ENCODE peak calls at places on chromosomes 6 and 20, in four cellular contexts. One of them, this sample, is unnamed.

GRCh38 chr20:21048841-21049273 is 57.3 kb downstream of the LINC00237 start:
- DNase-seq in NCI-H1436: no peak
- DNase-seq in T-helper 2 cell: peak
- DNase-seq in NCI-H524 treated with DMSO at 0.1 percent for 48 hours: no peak
- DNase-seq in this sample: no peak

GRCh38 chr6:154408906-154409500 is 52.4 kb upstream of the IPCEF1 start:
- DNase-seq in T-helper 2 cell: no peak
- DNase-seq in NCI-H1436: no peak
- DNase-seq in NCI-H524 treated with DMSO at 0.1 percent for 48 hours: no peak
- DNase-seq in this sample: no peak

GRCh38 chr6:170128346-170128745 is 162.5 kb downstream of the DLL1 start:
- DNase-seq in T-helper 2 cell: no peak
- DNase-seq in NCI-H1436: no peak
- DNase-seq in NCI-H524 treated with DMSO at 0.1 percent for 48 hours: no peak
- DNase-seq in this sample: no peak

GRCh38 chr6:5850848-5851255 is 155.9 kb downstream of the NRN1 start:
- DNase-seq in T-helper 2 cell: no peak
- DNase-seq in NCI-H524 treated with DMSO at 0.1 percent for 48 hours: no peak
- DNase-seq in NCI-H1436: no peak
- DNase-seq in this sample: no peak

GRCh38 chr20:11229772-11230171 is 556.0 kb upstream of the JAG1 start:
- DNase-seq in T-helper 2 cell: no peak
- DNase-seq in NCI-H524 treated with DMSO at 0.1 percent for 48 hours: no peak
- DNase-seq in NCI-H1436: no peak
- DNase-seq in this sample: no peak

GRCh38 chr6:2450546-2450945 is 205.1 kb upstream of the GMDS start:
- DNase-seq in NCI-H1436: peak
- DNase-seq in T-helper 2 cell: no peak
- DNase-seq in NCI-H524 treated with DMSO at 0.1 percent for 48 hours: peak
- DNase-seq in this sample: peak

GRCh38 chr20:44050925-44051660 is 135.9 kb downstream of the JPH2 start:
- DNase-seq in T-helper 2 cell: no peak
- DNase-seq in NCI-H524 treated with DMSO at 0.1 percent for 48 hours: no peak
- DNase-seq in NCI-H1436: no peak
- DNase-seq in this sample: no peak

GRCh38 chr6:166707045-166707444 is 80.0 kb upstream of the RPS6KA2 start:
- DNase-seq in NCI-H524 treated with DMSO at 0.1 percent for 48 hours: peak
- DNase-seq in T-helper 2 cell: no peak
- DNase-seq in NCI-H1436: peak
- DNase-seq in this sample: no peak

GRCh38 chr20:57476073-57476526 is 48.8 kb downstream of the CTCFL start:
- DNase-seq in NCI-H524 treated with DMSO at 0.1 percent for 48 hours: no peak
- DNase-seq in T-helper 2 cell: no peak
- DNase-seq in NCI-H1436: no peak
- DNase-seq in this sample: no peak

GRCh38 chr6:91482498-91482897 is 895.6 kb upstream of the MAP3K7 start:
- DNase-seq in NCI-H524 treated with DMSO at 0.1 percent for 48 hours: no peak
- DNase-seq in T-helper 2 cell: no peak
- DNase-seq in NCI-H1436: no peak
- DNase-seq in this sample: no peak

GRCh38 chr20:49151437-49151836 is 36.7 kb downstream of the STAU1 start:
- DNase-seq in NCI-H1436: no peak
- DNase-seq in T-helper 2 cell: no peak
- DNase-seq in NCI-H524 treated with DMSO at 0.1 percent for 48 hours: no peak
- DNase-seq in this sample: no peak

GRCh38 chr20:24991897-24992419 is 593 bp downstream of the APMAP start:
- DNase-seq in NCI-H524 treated with DMSO at 0.1 percent for 48 hours: no peak
- DNase-seq in NCI-H1436: no peak
- DNase-seq in T-helper 2 cell: no peak
- DNase-seq in this sample: no peak

GRCh38 chr6:11093065-11093590 is 506 bp upstream of the SMIM13 start:
- DNase-seq in NCI-H524 treated with DMSO at 0.1 percent for 48 hours: peak
- DNase-seq in NCI-H1436: peak
- DNase-seq in T-helper 2 cell: peak
- DNase-seq in this sample: peak

GRCh38 chr20:64160536-64161495 is 3.4 kb upstream of the MYT1 start:
- DNase-seq in NCI-H524 treated with DMSO at 0.1 percent for 48 hours: peak
- DNase-seq in NCI-H1436: peak
- DNase-seq in T-helper 2 cell: no peak
- DNase-seq in this sample: no peak

GRCh38 chr20:55095745-55096450 is 620.5 kb downstream of the DOK5 start:
- DNase-seq in NCI-H524 treated with DMSO at 0.1 percent for 48 hours: no peak
- DNase-seq in NCI-H1436: no peak
- DNase-seq in T-helper 2 cell: no peak
- DNase-seq in this sample: peak

GRCh38 chr20:38246357-38247165 is 14.0 kb downstream of the KIAA1755 start:
- DNase-seq in NCI-H1436: no peak
- DNase-seq in T-helper 2 cell: no peak
- DNase-seq in NCI-H524 treated with DMSO at 0.1 percent for 48 hours: no peak
- DNase-seq in this sample: no peak

GRCh38 chr6:5179917-5180316 is 80.8 kb downstream of the LYRM4 start:
- DNase-seq in NCI-H1436: no peak
- DNase-seq in T-helper 2 cell: no peak
- DNase-seq in NCI-H524 treated with DMSO at 0.1 percent for 48 hours: no peak
- DNase-seq in this sample: no peak

GRCh38 chr6:25192562-25192961 is 86.6 kb upstream of the CARMIL1 start:
- DNase-seq in T-helper 2 cell: no peak
- DNase-seq in NCI-H524 treated with DMSO at 0.1 percent for 48 hours: no peak
- DNase-seq in NCI-H1436: no peak
- DNase-seq in this sample: no peak

GRCh38 chr20:4957939-4958362 is 43.4 kb downstream of the SLC23A2 start:
- DNase-seq in NCI-H524 treated with DMSO at 0.1 percent for 48 hours: no peak
- DNase-seq in NCI-H1436: no peak
- DNase-seq in T-helper 2 cell: no peak
- DNase-seq in this sample: no peak

GRCh38 chr6:5517781-5518180 is 256.5 kb downstream of the FARS2 start:
- DNase-seq in T-helper 2 cell: no peak
- DNase-seq in NCI-H1436: no peak
- DNase-seq in NCI-H524 treated with DMSO at 0.1 percent for 48 hours: no peak
- DNase-seq in this sample: no peak

GRCh38 chr6:163985040-163985439 is 570.5 kb downstream of the QKI start:
- DNase-seq in NCI-H1436: no peak
- DNase-seq in NCI-H524 treated with DMSO at 0.1 percent for 48 hours: no peak
- DNase-seq in T-helper 2 cell: no peak
- DNase-seq in this sample: no peak

GRCh38 chr6:105985098-105985815 is 100.9 kb upstream of the PRDM1 start:
- DNase-seq in NCI-H524 treated with DMSO at 0.1 percent for 48 hours: no peak
- DNase-seq in T-helper 2 cell: no peak
- DNase-seq in NCI-H1436: no peak
- DNase-seq in this sample: no peak

GRCh38 chr6:36130672-36131516 is 581 bp downstream of the MAPK13 start:
- DNase-seq in NCI-H524 treated with DMSO at 0.1 percent for 48 hours: no peak
- DNase-seq in NCI-H1436: peak
- DNase-seq in T-helper 2 cell: no peak
- DNase-seq in this sample: no peak

GRCh38 chr20:18019068-18019467 is 38.6 kb downstream of the OVOL2 start:
- DNase-seq in NCI-H524 treated with DMSO at 0.1 percent for 48 hours: no peak
- DNase-seq in T-helper 2 cell: no peak
- DNase-seq in NCI-H1436: no peak
- DNase-seq in this sample: no peak

GRCh38 chr20:4883051-4883450 is 118.3 kb downstream of the SLC23A2 start:
- DNase-seq in NCI-H1436: no peak
- DNase-seq in NCI-H524 treated with DMSO at 0.1 percent for 48 hours: no peak
- DNase-seq in T-helper 2 cell: no peak
- DNase-seq in this sample: no peak

GRCh38 chr20:11084508-11084907 is 410.7 kb upstream of the JAG1 start:
- DNase-seq in NCI-H1436: no peak
- DNase-seq in T-helper 2 cell: no peak
- DNase-seq in NCI-H524 treated with DMSO at 0.1 percent for 48 hours: no peak
- DNase-seq in this sample: no peak

GRCh38 chr6:150145427-150145826 is 2.6 kb downstream of the PPP1R14C start:
- DNase-seq in NCI-H1436: no peak
- DNase-seq in T-helper 2 cell: no peak
- DNase-seq in NCI-H524 treated with DMSO at 0.1 percent for 48 hours: no peak
- DNase-seq in this sample: no peak

GRCh38 chr6:105397987-105398386 is 4.9 kb downstream of the PREP start:
- DNase-seq in T-helper 2 cell: no peak
- DNase-seq in NCI-H1436: no peak
- DNase-seq in NCI-H524 treated with DMSO at 0.1 percent for 48 hours: no peak
- DNase-seq in this sample: no peak

GRCh38 chr20:48227381-48227780 is 442.1 kb upstream of the SULF2 start:
- DNase-seq in NCI-H1436: no peak
- DNase-seq in T-helper 2 cell: no peak
- DNase-seq in NCI-H524 treated with DMSO at 0.1 percent for 48 hours: no peak
- DNase-seq in this sample: no peak

GRCh38 chr6:155126727-155127439 is 131.8 kb downstream of the TIAM2 start:
- DNase-seq in T-helper 2 cell: no peak
- DNase-seq in NCI-H524 treated with DMSO at 0.1 percent for 48 hours: no peak
- DNase-seq in NCI-H1436: no peak
- DNase-seq in this sample: no peak

GRCh38 chr20:21027569-21027968 is 78.6 kb downstream of the LINC00237 start:
- DNase-seq in T-helper 2 cell: no peak
- DNase-seq in NCI-H1436: no peak
- DNase-seq in NCI-H524 treated with DMSO at 0.1 percent for 48 hours: no peak
- DNase-seq in this sample: no peak

GRCh38 chr6:52538921-52539354 is 37.9 kb downstream of the TRAM2 start:
- DNase-seq in NCI-H1436: no peak
- DNase-seq in NCI-H524 treated with DMSO at 0.1 percent for 48 hours: no peak
- DNase-seq in T-helper 2 cell: no peak
- DNase-seq in this sample: no peak

GRCh38 chr6:91659881-91660280 is 1073.0 kb upstream of the MAP3K7 start:
- DNase-seq in NCI-H524 treated with DMSO at 0.1 percent for 48 hours: peak
- DNase-seq in T-helper 2 cell: no peak
- DNase-seq in NCI-H1436: no peak
- DNase-seq in this sample: no peak

GRCh38 chr6:32519117-32519909 is 10.8 kb downstream of the HLA-DRB5 start:
- DNase-seq in NCI-H524 treated with DMSO at 0.1 percent for 48 hours: no peak
- DNase-seq in T-helper 2 cell: no peak
- DNase-seq in NCI-H1436: no peak
- DNase-seq in this sample: no peak

GRCh38 chr20:16132399-16132798 is 440.8 kb downstream of the KIF16B start:
- DNase-seq in NCI-H524 treated with DMSO at 0.1 percent for 48 hours: no peak
- DNase-seq in T-helper 2 cell: no peak
- DNase-seq in NCI-H1436: no peak
- DNase-seq in this sample: no peak

This sample was measured in NCI-H1417 treated with DMSO at 0.1 percent for 48 hours.